ENCODE peak calls at places on chromosome 15, in nine cellular contexts. I is stimulated activated CD4-positive, alpha-beta T cell treated with anti-CD3 and anti-CD28 coated beads, Interleukin-4, amount 100 ng/mL, for 1 hour; K is choroid plexus epithelial cell; X is activated naive CD8-positive, alpha-beta T cell treated with anti-CD3 and anti-CD28 coated beads, Interleukin-2, amount 10 ng/mL, durations not matched to agents 7 days and 5 days; L is mesendoderm; N is AML-193; U is aorta; B is AG04450; F is activated CD4-positive, alpha-beta T cell treated with anti-CD3 and anti-CD28 coated beads, Interleukin-2, amount 50 U/mL, for 24 hours. R is an unnamed sample.

GRCh38 chr15:80266745-80267144 is 14.7 kb upstream of the CTXND1 start:
- DNase-seq in I (no peak), K (no peak), X (no peak), L (no peak), N (no peak), U (no peak), B (no peak), F (no peak), R (no peak)

GRCh38 chr15:38860682-38861081 is 296.1 kb upstream of the RASGRP1 start:
- DNase-seq in I (no peak), K (peak), X (no peak), L (no peak), N (no peak), U (no peak), B (no peak), F (no peak), R (no peak)

GRCh38 chr15:85706779-85707518 is 87.8 kb downstream of the KLHL25 start:
- DNase-seq in I (no peak), K (peak), X (no peak), L (peak), N (peak), U (no peak), B (no peak), F (no peak), R (no peak)

GRCh38 chr15:67931861-67932260 is 92.0 kb upstream of the RNU6-1 start:
- DNase-seq in I (no peak), K (peak), X (no peak), L (no peak), N (no peak), U (no peak), B (no peak), F (no peak), R (no peak)

GRCh38 chr15:39327005-39327725 is 253.7 kb upstream of the THBS1 start:
- DNase-seq in I (no peak), K (no peak), X (no peak), L (no peak), N (peak), U (no peak), B (no peak), F (no peak), R (no peak)

GRCh38 chr15:26421065-26421464 is 351.8 kb downstream of the GABRB3 start:
- DNase-seq in I (no peak), K (no peak), X (no peak), L (peak), N (no peak), U (no peak), B (no peak), F (no peak), R (no peak)

GRCh38 chr15:89790206-89790605 is 14.1 kb downstream of the MESP2 start:
- DNase-seq in I (no peak), K (no peak), X (no peak), L (no peak), N (no peak), U (no peak), B (no peak), F (no peak), R (no peak)

GRCh38 chr15:36645106-36645505 is 65.7 kb downstream of the CDIN1 start:
- DNase-seq in I (no peak), K (peak), X (no peak), L (no peak), N (no peak), U (no peak), B (no peak), F (no peak), R (no peak)

GRCh38 chr15:82950746-82951370 is 1.7 kb downstream of the HOMER2 start:
- DNase-seq in I (no peak), K (no peak), X (no peak), L (no peak), N (no peak), U (no peak), B (no peak), F (no peak), R (no peak)

GRCh38 chr15:69609176-69609575 is 156.6 kb downstream of the RPLP1 start:
- DNase-seq in I (no peak), K (peak), X (no peak), L (no peak), N (no peak), U (no peak), B (no peak), F (no peak), R (peak)

GRCh38 chr15:91853501-91853967 is at the start of gene SLCO3A1:
- DNase-seq in I (peak), K (no peak), X (no peak), L (peak), N (peak), U (peak), B (no peak), F (peak), R (no peak)

GRCh38 chr15:80160570-80161156 is 7.9 kb downstream of the FAH start:
- DNase-seq in I (no peak), K (peak), X (peak), L (peak), N (peak), U (no peak), B (peak), F (no peak), R (no peak)

GRCh38 chr15:31145271-31145911 is 43.9 kb upstream of the TRPM1 start:
- DNase-seq in I (no peak), K (peak), X (no peak), L (peak), N (no peak), U (no peak), B (no peak), F (no peak), R (no peak)

GRCh38 chr15:62769604-62770003 is 272.9 kb upstream of the TPM1 start:
- DNase-seq in I (no peak), K (peak), X (no peak), L (no peak), N (no peak), U (no peak), B (no peak), F (no peak), R (no peak)